ENCODE peak calls at places on chromosome 11, in seven cellular contexts. One of them, this sample, is unnamed.

GRCh38 chr11:62242021-62242420 is at the start of gene SCGB1D2:
- DNase-seq in dorsolateral prefrontal cortex: peak; percentile 87
- DNase-seq in right atrium auricular region: no peak
- DNase-seq in body of pancreas: peak; percentile 71
- DNase-seq in MG63: peak; percentile 62
- DNase-seq in spleen: no peak
- DNase-seq in fibroblast of pulmonary artery: no peak
- DNase-seq in this sample: no peak

GRCh38 chr11:6301096-6301495 is 19.2 kb downstream of the CAVIN3 start:
- DNase-seq in dorsolateral prefrontal cortex: no peak
- DNase-seq in right atrium auricular region: no peak
- DNase-seq in body of pancreas: no peak
- DNase-seq in MG63: no peak
- DNase-seq in spleen: no peak
- DNase-seq in fibroblast of pulmonary artery: no peak
- DNase-seq in this sample: no peak

GRCh38 chr11:112271242-112271641 is 10.6 kb upstream of the PLET1 start:
- DNase-seq in dorsolateral prefrontal cortex: no peak
- DNase-seq in right atrium auricular region: no peak
- DNase-seq in body of pancreas: no peak
- DNase-seq in MG63: no peak
- DNase-seq in spleen: no peak
- DNase-seq in fibroblast of pulmonary artery: no peak
- DNase-seq in this sample: no peak

GRCh38 chr11:2207212-2207611 is 35.6 kb upstream of the TH start:
- DNase-seq in dorsolateral prefrontal cortex: no peak
- DNase-seq in right atrium auricular region: peak; percentile 40
- DNase-seq in body of pancreas: no peak
- DNase-seq in MG63: no peak
- DNase-seq in spleen: peak; percentile 66
- DNase-seq in fibroblast of pulmonary artery: no peak
- DNase-seq in this sample: no peak

GRCh38 chr11:61555051-61555969 is 25.6 kb downstream of the SYT7 start:
- DNase-seq in dorsolateral prefrontal cortex: peak; percentile 59
- DNase-seq in right atrium auricular region: no peak
- DNase-seq in body of pancreas: no peak
- DNase-seq in MG63: no peak
- DNase-seq in spleen: no peak
- DNase-seq in fibroblast of pulmonary artery: no peak
- DNase-seq in this sample: no peak

GRCh38 chr11:102389253-102389652 is 42.2 kb downstream of the BIRC2 start:
- DNase-seq in dorsolateral prefrontal cortex: no peak
- DNase-seq in right atrium auricular region: no peak
- DNase-seq in body of pancreas: no peak
- DNase-seq in MG63: no peak
- DNase-seq in spleen: no peak
- DNase-seq in fibroblast of pulmonary artery: no peak
- DNase-seq in this sample: no peak

GRCh38 chr11:126355324-126355925 is at the start of gene ST3GAL4:
- DNase-seq in dorsolateral prefrontal cortex: peak; percentile 73
- DNase-seq in right atrium auricular region: peak; percentile 73
- DNase-seq in body of pancreas: peak; percentile 74
- DNase-seq in MG63: peak; percentile 87
- DNase-seq in spleen: peak; percentile 95
- DNase-seq in fibroblast of pulmonary artery: peak; percentile 62
- DNase-seq in this sample: peak; percentile 82

GRCh38 chr11:116990061-116990473 is 108.2 kb downstream of the SIK3 start:
- DNase-seq in dorsolateral prefrontal cortex: no peak
- DNase-seq in right atrium auricular region: no peak
- DNase-seq in body of pancreas: peak; percentile 47
- DNase-seq in MG63: peak; percentile 55
- DNase-seq in spleen: no peak
- DNase-seq in fibroblast of pulmonary artery: peak; percentile 88
- DNase-seq in this sample: no peak

GRCh38 chr11:79525257-79525656 is 84.4 kb upstream of the TENM4 start:
- DNase-seq in dorsolateral prefrontal cortex: no peak
- DNase-seq in right atrium auricular region: no peak
- DNase-seq in body of pancreas: no peak
- DNase-seq in MG63: no peak
- DNase-seq in spleen: no peak
- DNase-seq in fibroblast of pulmonary artery: no peak
- DNase-seq in this sample: no peak

GRCh38 chr11:121466063-121466794 is 13.5 kb upstream of the SORL1-AS1 start:
- DNase-seq in dorsolateral prefrontal cortex: peak; percentile 71
- DNase-seq in right atrium auricular region: peak; percentile 88
- DNase-seq in body of pancreas: peak; percentile 91
- DNase-seq in MG63: peak; percentile 94
- DNase-seq in spleen: no peak
- DNase-seq in fibroblast of pulmonary artery: peak; percentile 89
- DNase-seq in this sample: peak; percentile 73

GRCh38 chr11:106765849-106766248 is 252.4 kb downstream of the GUCY1A2 start:
- DNase-seq in dorsolateral prefrontal cortex: no peak
- DNase-seq in right atrium auricular region: no peak
- DNase-seq in body of pancreas: no peak
- DNase-seq in MG63: no peak
- DNase-seq in spleen: no peak
- DNase-seq in fibroblast of pulmonary artery: no peak
- DNase-seq in this sample: no peak

GRCh38 chr11:65973439-65974110 is 12.0 kb downstream of the SART1 start:
- DNase-seq in dorsolateral prefrontal cortex: no peak
- DNase-seq in right atrium auricular region: no peak
- DNase-seq in body of pancreas: no peak
- DNase-seq in MG63: peak; percentile 48
- DNase-seq in spleen: no peak
- DNase-seq in fibroblast of pulmonary artery: no peak
- DNase-seq in this sample: no peak

GRCh38 chr11:110093407-110094297 is 460 bp downstream of the ZC3H12C start:
- DNase-seq in dorsolateral prefrontal cortex: peak; percentile 72
- DNase-seq in right atrium auricular region: peak; percentile 64
- DNase-seq in body of pancreas: peak; percentile 43
- DNase-seq in MG63: peak; percentile 59
- DNase-seq in spleen: peak; percentile 85
- DNase-seq in fibroblast of pulmonary artery: peak; percentile 72
- DNase-seq in this sample: peak; percentile 62

GRCh38 chr11:32893947-32894827 is 1.6 kb downstream of the QSER1 start:
- DNase-seq in dorsolateral prefrontal cortex: peak; percentile 11
- DNase-seq in right atrium auricular region: peak; percentile 61
- DNase-seq in body of pancreas: peak; percentile 78
- DNase-seq in MG63: peak; percentile 49
- DNase-seq in spleen: no peak
- DNase-seq in fibroblast of pulmonary artery: peak; percentile 89
- DNase-seq in this sample: peak; percentile 73

GRCh38 chr11:58636587-58636986 is 14.1 kb downstream of the CNTF start:
- DNase-seq in dorsolateral prefrontal cortex: no peak
- DNase-seq in right atrium auricular region: no peak
- DNase-seq in body of pancreas: no peak
- DNase-seq in MG63: no peak
- DNase-seq in spleen: no peak
- DNase-seq in fibroblast of pulmonary artery: no peak
- DNase-seq in this sample: no peak

GRCh38 chr11:58640386-58641023 is 18.0 kb downstream of the CNTF start:
- DNase-seq in dorsolateral prefrontal cortex: no peak
- DNase-seq in right atrium auricular region: no peak
- DNase-seq in body of pancreas: peak; percentile 19
- DNase-seq in MG63: no peak
- DNase-seq in spleen: no peak
- DNase-seq in fibroblast of pulmonary artery: no peak
- DNase-seq in this sample: no peak

GRCh38 chr11:58641326-58641725 is 18.9 kb downstream of the CNTF start:
- DNase-seq in dorsolateral prefrontal cortex: no peak
- DNase-seq in right atrium auricular region: no peak
- DNase-seq in body of pancreas: no peak
- DNase-seq in MG63: no peak
- DNase-seq in spleen: no peak
- DNase-seq in fibroblast of pulmonary artery: no peak
- DNase-seq in this sample: no peak

GRCh38 chr11:58639103-58639502 is 16.6 kb downstream of the CNTF start:
- DNase-seq in dorsolateral prefrontal cortex: no peak
- DNase-seq in right atrium auricular region: no peak
- DNase-seq in body of pancreas: no peak
- DNase-seq in MG63: no peak
- DNase-seq in spleen: no peak
- DNase-seq in fibroblast of pulmonary artery: no peak
- DNase-seq in this sample: no peak

DNA sequence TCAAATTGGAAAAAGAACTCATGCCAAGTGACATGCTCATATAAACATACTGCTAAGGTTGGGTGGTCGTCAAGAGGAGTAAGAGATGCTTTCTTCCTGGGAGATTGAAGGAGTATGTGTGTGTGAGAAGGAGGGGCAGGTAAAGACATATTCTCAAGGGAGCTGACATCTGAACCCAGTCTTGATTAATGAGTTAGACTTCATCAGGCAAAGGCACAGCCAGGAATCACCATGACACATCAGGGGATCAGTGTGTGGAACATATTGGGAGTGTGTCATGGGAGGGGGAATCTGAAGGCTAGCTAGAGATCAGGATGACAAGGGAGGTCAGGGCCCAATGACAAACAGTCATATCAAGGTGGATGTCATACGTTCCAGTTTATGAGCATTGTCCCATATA is 14.9 kb downstream of the CNTF start:
- DNase-seq in dorsolateral prefrontal cortex: no peak
- DNase-seq in right atrium auricular region: no peak
- DNase-seq in body of pancreas: no peak
- DNase-seq in MG63: no peak
- DNase-seq in spleen: no peak
- DNase-seq in fibroblast of pulmonary artery: no peak
- DNase-seq in this sample: no peak
- H3K4me3 ChIP-seq in dorsolateral prefrontal cortex: no peak overlapping the region
- H3K4me3 ChIP-seq in right atrium auricular region: no peak overlapping the region
- H3K4me3 ChIP-seq in body of pancreas: no peak overlapping the region
- H3K4me3 ChIP-seq in MG63: no peak overlapping the region
- H3K4me3 ChIP-seq in spleen: no peak overlapping the region
- H3K4me3 ChIP-seq in fibroblast of pulmonary artery: no peak overlapping the region
- H3K4me3 ChIP-seq in this sample: no peak overlapping the region

GRCh38 chr11:43681543-43681942 is 1.0 kb downstream of the HSD17B12 start:
- DNase-seq in dorsolateral prefrontal cortex: no peak
- DNase-seq in right atrium auricular region: no peak
- DNase-seq in body of pancreas: no peak
- DNase-seq in MG63: no peak
- DNase-seq in spleen: no peak
- DNase-seq in fibroblast of pulmonary artery: peak; percentile 36
- DNase-seq in this sample: no peak

GRCh38 chr11:43674566-43674965 is 6.0 kb upstream of the HSD17B12 start:
- DNase-seq in dorsolateral prefrontal cortex: no peak
- DNase-seq in right atrium auricular region: no peak
- DNase-seq in body of pancreas: no peak
- DNase-seq in MG63: no peak
- DNase-seq in spleen: no peak
- DNase-seq in fibroblast of pulmonary artery: no peak
- DNase-seq in this sample: no peak

GRCh38 chr11:43680521-43681505 is at the start of gene HSD17B12:
- DNase-seq in dorsolateral prefrontal cortex: peak; percentile 100
- DNase-seq in right atrium auricular region: peak; percentile 99
- DNase-seq in body of pancreas: peak; percentile 99
- DNase-seq in MG63: peak; percentile 100
- DNase-seq in spleen: peak; percentile 100
- DNase-seq in fibroblast of pulmonary artery: peak; percentile 99
- DNase-seq in this sample: peak; percentile 99

GRCh38 chr11:43676933-43677332 is 3.6 kb upstream of the HSD17B12 start:
- DNase-seq in dorsolateral prefrontal cortex: no peak
- DNase-seq in right atrium auricular region: no peak
- DNase-seq in body of pancreas: no peak
- DNase-seq in MG63: no peak
- DNase-seq in spleen: no peak
- DNase-seq in fibroblast of pulmonary artery: no peak
- DNase-seq in this sample: no peak
- H3K4me3 ChIP-seq in dorsolateral prefrontal cortex: no peak overlapping the region
- H3K4me3 ChIP-seq in right atrium auricular region: no peak overlapping the region
- H3K4me3 ChIP-seq in body of pancreas: no peak overlapping the region
- H3K4me3 ChIP-seq in MG63: no peak overlapping the region
- H3K4me3 ChIP-seq in spleen: no peak overlapping the region
- H3K4me3 ChIP-seq in fibroblast of pulmonary artery: no peak overlapping the region
- H3K4me3 ChIP-seq in this sample: no peak overlapping the region

GRCh38 chr11:128477811-128478210 is 109.5 kb downstream of the ETS1 start:
- DNase-seq in dorsolateral prefrontal cortex: no peak
- DNase-seq in right atrium auricular region: no peak
- DNase-seq in body of pancreas: no peak
- DNase-seq in MG63: no peak
- DNase-seq in spleen: no peak
- DNase-seq in fibroblast of pulmonary artery: no peak
- DNase-seq in this sample: no peak

GRCh38 chr11:128478305-128478704 is 109.1 kb downstream of the ETS1 start:
- DNase-seq in dorsolateral prefrontal cortex: no peak
- DNase-seq in right atrium auricular region: no peak
- DNase-seq in body of pancreas: no peak
- DNase-seq in MG63: no peak
- DNase-seq in spleen: no peak
- DNase-seq in fibroblast of pulmonary artery: no peak
- DNase-seq in this sample: no peak

GRCh38 chr11:128476031-128476430 is 111.3 kb downstream of the ETS1 start:
- DNase-seq in dorsolateral prefrontal cortex: no peak
- DNase-seq in right atrium auricular region: no peak
- DNase-seq in body of pancreas: no peak
- DNase-seq in MG63: no peak
- DNase-seq in spleen: no peak
- DNase-seq in fibroblast of pulmonary artery: no peak
- DNase-seq in this sample: no peak

GRCh38 chr11:128474036-128474874 is 113.1 kb downstream of the ETS1 start:
- DNase-seq in dorsolateral prefrontal cortex: no peak
- DNase-seq in right atrium auricular region: no peak
- DNase-seq in body of pancreas: no peak
- DNase-seq in MG63: no peak
- DNase-seq in spleen: no peak
- DNase-seq in fibroblast of pulmonary artery: no peak
- DNase-seq in this sample: no peak

GRCh38 chr11:128476729-128477128 is 110.6 kb downstream of the ETS1 start:
- DNase-seq in dorsolateral prefrontal cortex: no peak
- DNase-seq in right atrium auricular region: no peak
- DNase-seq in body of pancreas: no peak
- DNase-seq in MG63: no peak
- DNase-seq in spleen: no peak
- DNase-seq in fibroblast of pulmonary artery: peak; percentile 83
- DNase-seq in this sample: no peak
- H3K4me3 ChIP-seq in dorsolateral prefrontal cortex: no peak overlapping the region
- H3K4me3 ChIP-seq in right atrium auricular region: no peak overlapping the region
- H3K4me3 ChIP-seq in body of pancreas: no peak overlapping the region
- H3K4me3 ChIP-seq in MG63: no peak overlapping the region
- H3K4me3 ChIP-seq in spleen: no peak overlapping the region
- H3K4me3 ChIP-seq in fibroblast of pulmonary artery: no peak overlapping the region
- H3K4me3 ChIP-seq in this sample: no peak overlapping the region

GRCh38 chr11:34773211-34773610 is 143.0 kb downstream of the APIP start:
- DNase-seq in dorsolateral prefrontal cortex: no peak
- DNase-seq in right atrium auricular region: no peak
- DNase-seq in body of pancreas: no peak
- DNase-seq in MG63: peak; percentile 52
- DNase-seq in spleen: no peak
- DNase-seq in fibroblast of pulmonary artery: no peak
- DNase-seq in this sample: no peak
- H3K4me3 ChIP-seq in dorsolateral prefrontal cortex: no peak overlapping the region
- H3K4me3 ChIP-seq in right atrium auricular region: no peak overlapping the region
- H3K4me3 ChIP-seq in body of pancreas: no peak overlapping the region
- H3K4me3 ChIP-seq in MG63: no peak overlapping the region
- H3K4me3 ChIP-seq in spleen: no peak overlapping the region
- H3K4me3 ChIP-seq in fibroblast of pulmonary artery: no peak overlapping the region
- H3K4me3 ChIP-seq in this sample: no peak overlapping the region

GRCh38 chr11:13229136-13229535 is 48.5 kb upstream of the BMAL1 start:
- DNase-seq in dorsolateral prefrontal cortex: no peak
- DNase-seq in right atrium auricular region: no peak
- DNase-seq in body of pancreas: no peak
- DNase-seq in MG63: no peak
- DNase-seq in spleen: no peak
- DNase-seq in fibroblast of pulmonary artery: no peak
- DNase-seq in this sample: no peak
- H3K4me3 ChIP-seq in dorsolateral prefrontal cortex: no peak overlapping the region
- H3K4me3 ChIP-seq in right atrium auricular region: no peak overlapping the region
- H3K4me3 ChIP-seq in body of pancreas: no peak overlapping the region
- H3K4me3 ChIP-seq in MG63: no peak overlapping the region
- H3K4me3 ChIP-seq in spleen: no peak overlapping the region
- H3K4me3 ChIP-seq in fibroblast of pulmonary artery: no peak overlapping the region
- H3K4me3 ChIP-seq in this sample: no peak overlapping the region